ENCODE peak calls at places on chromosomes 5 and 9, in six cellular contexts. R, C, Q, D, B and A are unnamed samples.

GRCh38 chr9:115591584-115591984 is 473.6 kb upstream of the TNC start:
- DNase-seq in R (peak), C (peak), Q (peak), D (peak), B (peak), A (no peak)

GRCh38 chr5:163383754-163384153 is 53.6 kb upstream of the CCNG1 start:
- DNase-seq in R (no peak), C (no peak), Q (no peak), D (no peak), B (no peak), A (no peak)

GRCh38 chr5:124599048-124599973 is 147.1 kb downstream of the ZNF608 start:
- DNase-seq in R (peak), C (no peak), Q (no peak), D (peak), B (no peak), A (no peak)

GRCh38 chr5:38650540-38651275 is 94.3 kb upstream of the LIFR start:
- DNase-seq in R (no peak), C (no peak), Q (no peak), D (no peak), B (no peak), A (no peak)

GRCh38 chr5:33692983-33693382 is 198.8 kb downstream of the ADAMTS12 start:
- DNase-seq in R (no peak), C (no peak), Q (no peak), D (no peak), B (no peak), A (no peak)

GRCh38 chr9:130442746-130443455 is 1.9 kb upstream of the ASS1 start:
- DNase-seq in R (no peak), C (no peak), Q (no peak), D (no peak), B (no peak), A (no peak)

GRCh38 chr5:18745988-18746615 is 1111.8 kb downstream of the TAF11L14 start:
- DNase-seq in R (peak), C (no peak), Q (no peak), D (peak), B (peak), A (no peak)

GRCh38 chr9:115115924-115116323 is 2.0 kb downstream of the TNC start:
- DNase-seq in R (no peak), C (peak), Q (no peak), D (no peak), B (no peak), A (no peak)

GRCh38 chr9:81771606-81772005 is 82.3 kb upstream of the TLE1 start:
- DNase-seq in R (no peak), C (no peak), Q (no peak), D (no peak), B (no peak), A (no peak)

GRCh38 chr5:172188893-172189692 is 1.1 kb upstream of the STK10 start:
- DNase-seq in R (no peak), C (no peak), Q (peak), D (no peak), B (no peak), A (no peak)

GRCh38 chr5:32298056-32298420 is 14.7 kb downstream of the MTMR12 start:
- DNase-seq in R (no peak), C (no peak), Q (no peak), D (no peak), B (no peak), A (no peak)